ENCODE peak calls at places on chromosomes 6 and 20, in four cellular contexts. T, I, M and B are unnamed samples.

GRCh38 chr6:110180228-110181008 is at the start of gene CDC40:
- DNase-seq in T (peak), I (peak), M (no peak), B (peak)

GRCh38 chr6:72748759-72749158 is 126.9 kb downstream of the KCNQ5 start:
- DNase-seq in T (no peak), I (no peak), M (no peak), B (no peak)

GRCh38 chr6:159716247-159717086 is 10.8 kb upstream of the WTAP start:
- DNase-seq in T (no peak), I (no peak), M (no peak), B (no peak)

GRCh38 chr20:48192109-48192508 is 406.8 kb upstream of the SULF2 start:
- DNase-seq in T (no peak), I (no peak), M (no peak), B (no peak)

GRCh38 chr20:32674362-32674789 is 635 bp upstream of the C20orf203 start:
- DNase-seq in T (peak), I (no peak), M (peak), B (no peak)

GRCh38 chr6:65780691-65781090 is 73.7 kb upstream of the EYS start:
- DNase-seq in T (no peak), I (no peak), M (no peak), B (no peak)

GRCh38 chr6:153090241-153090930 is 40.7 kb downstream of the RGS17 start:
- DNase-seq in T (no peak), I (no peak), M (peak), B (no peak)

GRCh38 chr20:33092361-33092760 is 12.9 kb downstream of the BPIFB4 start:
- DNase-seq in T (no peak), I (no peak), M (no peak), B (no peak)

GRCh38 chr20:6768228-6769185 is 1.0 kb downstream of the BMP2 start:
- DNase-seq in T (peak), I (no peak), M (peak), B (peak)

GRCh38 chr20:10076126-10077080 is 41.6 kb downstream of the ANKEF1 start:
- DNase-seq in T (peak), I (no peak), M (peak), B (no peak)

GRCh38 chr6:166955121-166955864 is 1.1 kb downstream of the RNASET2 start:
- DNase-seq in T (peak), I (no peak), M (no peak), B (peak)

GRCh38 chr20:10521068-10521834 is 86.1 kb downstream of the SLX4IP start:
- DNase-seq in T (no peak), I (no peak), M (peak), B (no peak)

GRCh38 chr6:87968435-87969278 is 79.0 kb upstream of the SPACA1 start:
- DNase-seq in T (peak), I (no peak), M (peak), B (peak)

DNA sequence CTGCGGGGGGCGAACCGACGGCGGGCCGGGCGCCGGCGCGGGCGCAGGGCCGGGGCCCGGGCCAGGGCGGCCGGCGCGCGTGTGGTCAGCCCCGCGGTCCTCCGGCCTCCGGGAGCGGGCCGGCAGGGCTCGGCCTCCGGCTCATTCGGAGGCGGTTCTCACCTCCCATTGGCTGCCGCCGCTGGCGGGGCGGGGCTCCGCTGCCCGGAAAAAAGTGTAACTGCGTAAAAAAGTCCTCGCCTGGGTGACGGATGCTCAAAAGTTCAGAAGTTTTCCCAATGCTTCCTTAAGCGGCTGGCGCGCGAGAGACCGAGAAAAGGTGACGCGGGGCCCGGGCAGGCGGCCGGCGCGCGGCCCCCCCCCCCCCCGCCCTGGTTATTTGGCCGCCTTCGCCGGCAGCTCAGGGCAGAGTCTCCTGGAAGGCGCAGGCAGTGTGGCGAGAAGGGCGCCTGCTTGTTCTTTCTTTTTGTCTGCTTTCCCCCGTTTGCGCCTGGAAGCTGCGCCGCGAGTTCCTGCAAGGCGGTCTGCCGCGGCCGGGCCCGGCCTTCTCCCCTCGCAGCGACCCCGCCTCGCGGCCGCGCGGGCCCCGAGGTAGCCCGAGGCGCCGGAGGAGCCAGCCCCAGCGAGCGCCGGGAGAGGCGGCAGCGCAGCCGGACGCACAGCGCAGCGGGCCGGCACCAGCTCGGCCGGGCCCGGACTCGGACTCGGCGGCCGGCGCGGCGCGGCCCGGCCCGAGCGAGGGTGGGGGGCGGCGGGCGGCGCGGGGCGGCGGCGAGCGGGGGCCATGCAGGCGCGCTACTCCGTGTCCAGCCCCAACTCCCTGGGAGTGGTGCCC is at the start of gene FOXC1:
- DNase-seq in T (peak), I (peak), M (peak), B (peak)
- H3K4me3 ChIP-seq in T (peak), I (peak), M (peak), B (peak)

GRCh38 chr20:44343162-44343675 is 6.4 kb downstream of the R3HDML start:
- DNase-seq in T (no peak), I (no peak), M (no peak), B (no peak)
- TF ChIP-seq POLR2AphosphoS5 in T (no peak), I (no peak), M (no peak), B (no peak)

GRCh38 chr20:58765795-58766194 is 73.2 kb downstream of the NPEPL1 start:
- DNase-seq in T (no peak), I (no peak), M (no peak), B (peak)

GRCh38 chr20:58759947-58760346 is 67.3 kb downstream of the NPEPL1 start:
- DNase-seq in T (peak), I (no peak), M (no peak), B (peak)

GRCh38 chr20:58760881-58761280 is 68.3 kb downstream of the NPEPL1 start:
- DNase-seq in T (no peak), I (peak), M (no peak), B (no peak)

DNA sequence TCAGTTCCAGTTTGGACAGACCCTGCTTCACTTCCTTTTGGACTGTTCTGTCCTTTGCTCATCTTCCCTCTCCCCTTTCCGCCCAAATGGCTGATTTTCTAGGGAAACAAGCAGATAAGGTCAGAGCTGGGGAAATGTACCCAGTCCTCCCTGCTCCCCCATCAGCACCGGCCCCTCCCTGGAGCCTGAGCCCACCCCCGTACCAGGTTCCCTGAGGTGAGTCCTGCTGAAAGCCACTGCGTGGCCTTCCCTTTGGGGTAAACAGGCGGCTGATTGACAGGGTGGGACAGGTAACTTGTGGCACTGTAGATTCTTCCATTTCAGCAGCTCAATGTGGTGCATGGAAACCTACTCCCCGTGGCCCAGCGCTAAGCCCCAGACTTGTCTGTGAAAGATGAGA is 70.5 kb downstream of the NPEPL1 start:
- DNase-seq in T (no peak), I (peak), M (no peak), B (peak)
- TF ChIP-seq POLR2A in T (no peak), I (no peak), M (no peak), B (no peak)

DNA sequence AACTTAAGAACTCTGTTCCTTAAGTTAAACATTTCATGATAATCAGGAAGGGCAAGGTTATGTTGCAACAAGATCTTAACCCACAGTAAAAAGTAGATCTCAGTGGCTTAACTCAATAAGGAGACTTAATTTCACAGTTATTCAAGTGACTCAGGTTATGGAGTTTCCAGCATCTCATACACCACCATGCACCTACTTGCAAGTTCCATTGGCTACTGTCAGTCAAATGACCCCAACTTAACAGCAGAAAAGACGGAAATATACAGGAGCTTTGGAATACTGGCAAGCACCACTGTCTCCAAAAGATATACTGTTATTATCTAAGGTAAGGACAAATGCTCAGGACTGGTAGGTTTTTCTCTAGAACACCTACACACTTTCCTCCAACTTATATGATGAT is 11.1 kb downstream of the HLA-DQB1 start:
- DNase-seq in T (no peak), I (no peak), M (no peak), B (no peak)
- H3K4me3 ChIP-seq in T (no peak), I (no peak), M (no peak), B (no peak)

DNA sequence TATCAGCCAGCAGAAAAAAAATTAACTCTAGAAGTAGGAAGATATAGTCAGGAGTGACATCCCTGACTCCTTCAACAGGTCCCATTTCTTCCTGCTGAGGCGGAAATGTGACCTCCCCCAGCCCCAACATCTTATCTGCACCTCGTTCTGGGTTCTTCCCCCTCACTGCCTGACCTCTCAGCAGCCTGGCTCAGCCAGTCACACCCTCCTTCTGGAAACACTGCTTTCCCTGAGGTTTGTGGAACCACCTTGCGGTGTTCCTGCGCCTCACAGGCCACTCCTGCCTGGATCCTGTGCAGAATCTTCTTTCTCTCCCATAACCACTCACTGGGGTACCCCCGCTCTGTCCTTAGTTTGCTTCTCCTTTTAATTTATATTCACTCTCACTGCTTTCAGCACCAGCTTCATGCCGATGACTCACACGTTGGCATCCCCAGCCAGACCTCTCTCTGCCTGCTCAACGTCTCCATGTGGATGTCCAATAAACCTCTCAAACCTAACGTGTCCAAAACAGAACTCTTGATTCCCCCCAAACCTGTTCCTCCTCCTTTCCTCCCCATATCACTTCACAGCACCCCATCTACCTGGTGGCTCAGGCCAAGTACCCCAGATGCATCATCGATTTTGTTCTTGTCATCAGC is 222.8 kb upstream of the PLN start:
- DNase-seq in T (no peak), I (no peak), M (no peak), B (no peak)
- TF ChIP-seq POLR2AphosphoS5 in T (no peak), I (no peak), M (no peak), B (no peak)

DNA sequence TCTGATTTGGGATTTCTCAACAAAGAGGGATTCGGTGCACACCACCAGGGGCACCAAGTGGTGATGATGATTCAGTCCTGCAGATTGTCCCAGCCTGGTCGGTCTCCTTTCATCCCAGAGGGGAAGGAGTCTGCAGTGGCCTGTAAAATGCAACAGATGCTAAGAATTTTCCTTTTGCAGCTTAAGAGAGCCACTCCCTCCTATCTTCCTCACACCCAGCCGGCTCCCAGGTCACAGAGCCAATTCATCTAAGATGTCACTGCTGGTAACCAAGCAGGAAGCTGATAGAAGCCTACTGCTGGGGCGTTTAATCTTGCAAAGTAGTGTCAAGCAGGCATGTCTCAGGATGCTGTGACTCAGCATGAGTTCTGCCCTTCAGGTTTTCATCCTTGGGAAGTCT is 203.8 kb upstream of the LRFN2 start:
- DNase-seq in T (no peak), I (no peak), M (no peak), B (no peak)
- TF ChIP-seq POLR2A in T (no peak), I (no peak), M (no peak), B (no peak)

GRCh38 chr20:64037199-64037497 is 1.2 kb downstream of the C20orf204 start:
- DNase-seq in T (no peak), I (no peak), M (no peak), B (no peak)

GRCh38 chr20:64038252-64038578 is 2.2 kb downstream of the C20orf204 start:
- DNase-seq in T (no peak), I (no peak), M (no peak), B (no peak)

GRCh38 chr20:64037498-64038213 is 1.7 kb downstream of the C20orf204 start:
- DNase-seq in T (no peak), I (no peak), M (no peak), B (no peak)

GRCh38 chr20:64039293-64040160 is 3.5 kb downstream of the C20orf204 start:
- DNase-seq in T (no peak), I (no peak), M (peak), B (no peak)

GRCh38 chr20:64038579-64039292 is 2.8 kb downstream of the C20orf204 start:
- DNase-seq in T (peak), I (no peak), M (peak), B (peak)
- H3K4me3 ChIP-seq in T (peak), I (peak), M (peak), B (peak)

GRCh38 chr20:51528263-51529026 is 14.1 kb downstream of the NFATC2 start:
- DNase-seq in T (no peak), I (no peak), M (peak), B (no peak)
- TF ChIP-seq POLR2AphosphoS5 in T (no peak), I (no peak), M (no peak), B (no peak)

DNA sequence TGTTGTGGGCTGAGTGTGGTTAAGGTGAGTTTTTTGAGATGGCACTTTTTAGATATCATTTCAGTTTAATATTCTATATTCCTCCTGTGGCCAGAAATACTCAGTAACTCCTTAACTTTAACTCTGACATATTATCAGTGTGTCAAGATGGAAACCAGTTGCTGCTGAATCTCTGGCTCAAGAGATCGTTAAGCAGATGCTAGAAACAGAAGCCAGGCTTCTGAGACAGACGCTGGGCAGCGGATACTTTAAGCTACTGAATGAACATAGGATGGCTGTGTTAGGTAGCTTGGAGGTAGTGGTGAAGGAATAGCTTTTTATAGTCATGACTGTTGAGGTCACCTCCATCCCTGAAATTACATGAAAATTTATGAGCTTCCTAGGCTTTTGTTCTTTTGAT is 291.9 kb downstream of the PHF3 start:
- DNase-seq in T (no peak), I (no peak), M (no peak), B (no peak)
- TF ChIP-seq POLR2A in T (no peak), I (no peak), M (no peak), B (no peak)